ENCODE peak calls at places on chromosomes 6 and 20, in seven cellular contexts. One of them, this sample, is unnamed.
A peak's percentile ranks its signal among the peaks of the same experiment; 100 is the strongest.

GRCh38 chr6:82397962-82398692 is 34.5 kb downstream of the TPBG start:
- DNase-seq in fibroblast of lung: peak; percentile 86
- DNase-seq in lower lobe of right lung: no peak
- DNase-seq in left ventricle myocardium inferior: no peak
- DNase-seq in brain microvascular endothelial cell: no peak
- DNase-seq in CD4-positive, alpha-beta T cell: no peak
- DNase-seq in heart right ventricle: no peak
- DNase-seq in this sample: peak; percentile 85

GRCh38 chr20:16821211-16822089 is 73.3 kb downstream of the OTOR start:
- DNase-seq in fibroblast of lung: peak; percentile 14
- DNase-seq in lower lobe of right lung: peak; percentile 49
- DNase-seq in left ventricle myocardium inferior: no peak
- DNase-seq in brain microvascular endothelial cell: peak; percentile 19
- DNase-seq in CD4-positive, alpha-beta T cell: no peak
- DNase-seq in heart right ventricle: no peak
- DNase-seq in this sample: peak; percentile 6

GRCh38 chr20:4546786-4547185 is 174.9 kb upstream of the PRND start:
- DNase-seq in fibroblast of lung: peak; percentile 92
- DNase-seq in lower lobe of right lung: no peak
- DNase-seq in left ventricle myocardium inferior: no peak
- DNase-seq in brain microvascular endothelial cell: peak; percentile 88
- DNase-seq in CD4-positive, alpha-beta T cell: no peak
- DNase-seq in heart right ventricle: no peak
- DNase-seq in this sample: peak; percentile 91

GRCh38 chr6:113830140-113830539 is 27.0 kb upstream of the MARCKS start:
- DNase-seq in fibroblast of lung: peak; percentile 39
- DNase-seq in lower lobe of right lung: no peak
- DNase-seq in left ventricle myocardium inferior: no peak
- DNase-seq in brain microvascular endothelial cell: no peak
- DNase-seq in CD4-positive, alpha-beta T cell: no peak
- DNase-seq in heart right ventricle: no peak
- DNase-seq in this sample: peak; percentile 39

GRCh38 chr6:138242987-138243592 is 24.8 kb upstream of the PBOV1 start:
- DNase-seq in fibroblast of lung: no peak
- DNase-seq in lower lobe of right lung: no peak
- DNase-seq in left ventricle myocardium inferior: no peak
- DNase-seq in brain microvascular endothelial cell: no peak
- DNase-seq in CD4-positive, alpha-beta T cell: no peak
- DNase-seq in heart right ventricle: no peak
- DNase-seq in this sample: no peak

GRCh38 chr6:80094017-80094416 is 12.5 kb upstream of the BCKDHB start:
- DNase-seq in fibroblast of lung: peak; percentile 11
- DNase-seq in lower lobe of right lung: no peak
- DNase-seq in left ventricle myocardium inferior: no peak
- DNase-seq in brain microvascular endothelial cell: peak; percentile 3
- DNase-seq in CD4-positive, alpha-beta T cell: no peak
- DNase-seq in heart right ventricle: no peak
- DNase-seq in this sample: peak; percentile 12

GRCh38 chr6:161922631-161923119 is 648.8 kb upstream of the AGPAT4 start:
- DNase-seq in fibroblast of lung: peak; percentile 78
- DNase-seq in lower lobe of right lung: no peak
- DNase-seq in left ventricle myocardium inferior: peak; percentile 20
- DNase-seq in brain microvascular endothelial cell: peak; percentile 72
- DNase-seq in CD4-positive, alpha-beta T cell: no peak
- DNase-seq in heart right ventricle: peak; percentile 34
- DNase-seq in this sample: peak; percentile 72

GRCh38 chr20:17612287-17612974 is 42.6 kb downstream of the DSTN start:
- DNase-seq in fibroblast of lung: peak; percentile 57
- DNase-seq in lower lobe of right lung: peak; percentile 65
- DNase-seq in left ventricle myocardium inferior: no peak
- DNase-seq in brain microvascular endothelial cell: peak; percentile 82
- DNase-seq in CD4-positive, alpha-beta T cell: peak; percentile 25
- DNase-seq in heart right ventricle: no peak
- DNase-seq in this sample: peak; percentile 47

GRCh38 chr6:138765896-138766487 is 7.6 kb upstream of the CCDC28A start:
- DNase-seq in fibroblast of lung: peak; percentile 25
- DNase-seq in lower lobe of right lung: no peak
- DNase-seq in left ventricle myocardium inferior: no peak
- DNase-seq in brain microvascular endothelial cell: peak; percentile 32
- DNase-seq in CD4-positive, alpha-beta T cell: no peak
- DNase-seq in heart right ventricle: no peak
- DNase-seq in this sample: no peak

GRCh38 chr6:56040875-56041274 is 165.5 kb upstream of the BMP5 start:
- DNase-seq in fibroblast of lung: peak; percentile 65
- DNase-seq in lower lobe of right lung: no peak
- DNase-seq in left ventricle myocardium inferior: no peak
- DNase-seq in brain microvascular endothelial cell: peak; percentile 22
- DNase-seq in CD4-positive, alpha-beta T cell: no peak
- DNase-seq in heart right ventricle: no peak
- DNase-seq in this sample: peak; percentile 59

GRCh38 chr6:12404651-12405050 is 114.5 kb downstream of the EDN1 start:
- DNase-seq in fibroblast of lung: no peak
- DNase-seq in lower lobe of right lung: no peak
- DNase-seq in left ventricle myocardium inferior: no peak
- DNase-seq in brain microvascular endothelial cell: no peak
- DNase-seq in CD4-positive, alpha-beta T cell: no peak
- DNase-seq in heart right ventricle: no peak
- DNase-seq in this sample: no peak

GRCh38 chr20:35286899-35287508 is 2.4 kb upstream of the EIF6 start:
- DNase-seq in fibroblast of lung: no peak
- DNase-seq in lower lobe of right lung: no peak
- DNase-seq in left ventricle myocardium inferior: no peak
- DNase-seq in brain microvascular endothelial cell: no peak
- DNase-seq in CD4-positive, alpha-beta T cell: no peak
- DNase-seq in heart right ventricle: no peak
- DNase-seq in this sample: no peak

GRCh38 chr20:45406260-45407066 is 1.6 kb upstream of the DBNDD2 start:
- DNase-seq in fibroblast of lung: peak; percentile 15
- DNase-seq in lower lobe of right lung: peak; percentile 83
- DNase-seq in left ventricle myocardium inferior: peak; percentile 87
- DNase-seq in brain microvascular endothelial cell: no peak
- DNase-seq in CD4-positive, alpha-beta T cell: peak; percentile 26
- DNase-seq in heart right ventricle: peak; percentile 91
- DNase-seq in this sample: peak; percentile 2

GRCh38 chr6:2158596-2159271 is 86.7 kb downstream of the GMDS start:
- DNase-seq in fibroblast of lung: peak; percentile 41
- DNase-seq in lower lobe of right lung: no peak
- DNase-seq in left ventricle myocardium inferior: no peak
- DNase-seq in brain microvascular endothelial cell: no peak
- DNase-seq in CD4-positive, alpha-beta T cell: no peak
- DNase-seq in heart right ventricle: no peak
- DNase-seq in this sample: no peak

GRCh38 chr6:4224082-4224978 is 89.0 kb upstream of the ECI2 start:
- DNase-seq in fibroblast of lung: peak; percentile 80
- DNase-seq in lower lobe of right lung: no peak
- DNase-seq in left ventricle myocardium inferior: no peak
- DNase-seq in brain microvascular endothelial cell: peak; percentile 71
- DNase-seq in CD4-positive, alpha-beta T cell: no peak
- DNase-seq in heart right ventricle: no peak
- DNase-seq in this sample: peak; percentile 81

GRCh38 chr20:36116813-36117441 is 37.6 kb upstream of the EPB41L1 start:
- DNase-seq in fibroblast of lung: peak; percentile 93
- DNase-seq in lower lobe of right lung: no peak
- DNase-seq in left ventricle myocardium inferior: no peak
- DNase-seq in brain microvascular endothelial cell: peak; percentile 67
- DNase-seq in CD4-positive, alpha-beta T cell: no peak
- DNase-seq in heart right ventricle: no peak
- DNase-seq in this sample: peak; percentile 90

GRCh38 chr6:79824231-79824630 is 123.1 kb downstream of the ELOVL4 start:
- DNase-seq in fibroblast of lung: no peak
- DNase-seq in lower lobe of right lung: no peak
- DNase-seq in left ventricle myocardium inferior: no peak
- DNase-seq in brain microvascular endothelial cell: peak; percentile 24
- DNase-seq in CD4-positive, alpha-beta T cell: no peak
- DNase-seq in heart right ventricle: no peak
- DNase-seq in this sample: no peak

GRCh38 chr6:14543971-14544620 is 426.5 kb downstream of the CD83 start:
- DNase-seq in fibroblast of lung: no peak
- DNase-seq in lower lobe of right lung: no peak
- DNase-seq in left ventricle myocardium inferior: no peak
- DNase-seq in brain microvascular endothelial cell: no peak
- DNase-seq in CD4-positive, alpha-beta T cell: no peak
- DNase-seq in heart right ventricle: no peak
- DNase-seq in this sample: no peak

GRCh38 chr20:2256132-2256531 is 39.7 kb upstream of the TGM3 start:
- DNase-seq in fibroblast of lung: no peak
- DNase-seq in lower lobe of right lung: no peak
- DNase-seq in left ventricle myocardium inferior: no peak
- DNase-seq in brain microvascular endothelial cell: no peak
- DNase-seq in CD4-positive, alpha-beta T cell: no peak
- DNase-seq in heart right ventricle: no peak
- DNase-seq in this sample: no peak

GRCh38 chr20:2264118-2264517 is 31.7 kb upstream of the TGM3 start:
- DNase-seq in fibroblast of lung: no peak
- DNase-seq in lower lobe of right lung: no peak
- DNase-seq in left ventricle myocardium inferior: no peak
- DNase-seq in brain microvascular endothelial cell: no peak
- DNase-seq in CD4-positive, alpha-beta T cell: no peak
- DNase-seq in heart right ventricle: no peak
- DNase-seq in this sample: no peak

GRCh38 chr20:2261105-2261504 is 34.7 kb upstream of the TGM3 start:
- DNase-seq in fibroblast of lung: peak; percentile 6
- DNase-seq in lower lobe of right lung: no peak
- DNase-seq in left ventricle myocardium inferior: no peak
- DNase-seq in brain microvascular endothelial cell: no peak
- DNase-seq in CD4-positive, alpha-beta T cell: no peak
- DNase-seq in heart right ventricle: no peak
- DNase-seq in this sample: no peak

GRCh38 chr20:2260250-2260649 is 35.6 kb upstream of the TGM3 start:
- DNase-seq in fibroblast of lung: no peak
- DNase-seq in lower lobe of right lung: no peak
- DNase-seq in left ventricle myocardium inferior: no peak
- DNase-seq in brain microvascular endothelial cell: no peak
- DNase-seq in CD4-positive, alpha-beta T cell: no peak
- DNase-seq in heart right ventricle: no peak
- DNase-seq in this sample: no peak

GRCh38 chr20:2259731-2260130 is 36.1 kb upstream of the TGM3 start:
- DNase-seq in fibroblast of lung: no peak
- DNase-seq in lower lobe of right lung: no peak
- DNase-seq in left ventricle myocardium inferior: no peak
- DNase-seq in brain microvascular endothelial cell: no peak
- DNase-seq in CD4-positive, alpha-beta T cell: no peak
- DNase-seq in heart right ventricle: no peak
- DNase-seq in this sample: no peak
- H3K27ac ChIP-seq in fibroblast of lung: no peak overlapping the region
- H3K27ac ChIP-seq in lower lobe of right lung: no peak overlapping the region
- H3K27ac ChIP-seq in left ventricle myocardium inferior: no peak overlapping the region
- H3K27ac ChIP-seq in brain microvascular endothelial cell: no peak overlapping the region
- H3K27ac ChIP-seq in CD4-positive, alpha-beta T cell: no peak overlapping the region
- H3K27ac ChIP-seq in heart right ventricle: no peak overlapping the region
- H3K27ac ChIP-seq in this sample: no peak overlapping the region

GRCh38 chr6:43800746-43801488 is 30.9 kb downstream of the VEGFA start:
- DNase-seq in fibroblast of lung: no peak
- DNase-seq in lower lobe of right lung: no peak
- DNase-seq in left ventricle myocardium inferior: no peak
- DNase-seq in brain microvascular endothelial cell: no peak
- DNase-seq in CD4-positive, alpha-beta T cell: no peak
- DNase-seq in heart right ventricle: no peak
- DNase-seq in this sample: no peak
- TF ChIP-seq CTCF in fibroblast of lung: no peak
- TF ChIP-seq CTCF in lower lobe of right lung: no peak
- TF ChIP-seq CTCF in left ventricle myocardium inferior: no peak
- TF ChIP-seq CTCF in brain microvascular endothelial cell: peak; percentile 50
- TF ChIP-seq CTCF in CD4-positive, alpha-beta T cell: no peak
- TF ChIP-seq CTCF in heart right ventricle: no peak
- TF ChIP-seq CTCF in this sample: no peak

GRCh38 chr20:15047100-15047499 is 709.7 kb upstream of the FLRT3 start:
- DNase-seq in fibroblast of lung: no peak
- DNase-seq in lower lobe of right lung: no peak
- DNase-seq in left ventricle myocardium inferior: no peak
- DNase-seq in brain microvascular endothelial cell: no peak
- DNase-seq in CD4-positive, alpha-beta T cell: no peak
- DNase-seq in heart right ventricle: no peak
- DNase-seq in this sample: no peak

GRCh38 chr20:15047561-15047960 is 710.1 kb upstream of the FLRT3 start:
- DNase-seq in fibroblast of lung: no peak
- DNase-seq in lower lobe of right lung: no peak
- DNase-seq in left ventricle myocardium inferior: no peak
- DNase-seq in brain microvascular endothelial cell: no peak
- DNase-seq in CD4-positive, alpha-beta T cell: no peak
- DNase-seq in heart right ventricle: no peak
- DNase-seq in this sample: no peak

GRCh38 chr20:15042723-15043122 is 705.3 kb upstream of the FLRT3 start:
- DNase-seq in fibroblast of lung: no peak
- DNase-seq in lower lobe of right lung: no peak
- DNase-seq in left ventricle myocardium inferior: no peak
- DNase-seq in brain microvascular endothelial cell: no peak
- DNase-seq in CD4-positive, alpha-beta T cell: no peak
- DNase-seq in heart right ventricle: no peak
- DNase-seq in this sample: no peak

GRCh38 chr20:15045246-15045645 is 707.8 kb upstream of the FLRT3 start:
- DNase-seq in fibroblast of lung: no peak
- DNase-seq in lower lobe of right lung: no peak
- DNase-seq in left ventricle myocardium inferior: peak; percentile 22
- DNase-seq in brain microvascular endothelial cell: no peak
- DNase-seq in CD4-positive, alpha-beta T cell: no peak
- DNase-seq in heart right ventricle: no peak
- DNase-seq in this sample: no peak
- H3K27ac ChIP-seq in fibroblast of lung: no peak overlapping the region
- H3K27ac ChIP-seq in lower lobe of right lung: no peak overlapping the region
- H3K27ac ChIP-seq in left ventricle myocardium inferior: no peak overlapping the region
- H3K27ac ChIP-seq in brain microvascular endothelial cell: no peak overlapping the region
- H3K27ac ChIP-seq in CD4-positive, alpha-beta T cell: no peak overlapping the region
- H3K27ac ChIP-seq in heart right ventricle: no peak overlapping the region
- H3K27ac ChIP-seq in this sample: no peak overlapping the region

GRCh38 chr6:135165031-135165430 is 16.1 kb upstream of the MYB start:
- DNase-seq in fibroblast of lung: no peak
- DNase-seq in lower lobe of right lung: no peak
- DNase-seq in left ventricle myocardium inferior: no peak
- DNase-seq in brain microvascular endothelial cell: no peak
- DNase-seq in CD4-positive, alpha-beta T cell: no peak
- DNase-seq in heart right ventricle: no peak
- DNase-seq in this sample: no peak

GRCh38 chr6:135161411-135161810 is 19.7 kb upstream of the MYB start:
- DNase-seq in fibroblast of lung: no peak
- DNase-seq in lower lobe of right lung: no peak
- DNase-seq in left ventricle myocardium inferior: no peak
- DNase-seq in brain microvascular endothelial cell: no peak
- DNase-seq in CD4-positive, alpha-beta T cell: no peak
- DNase-seq in heart right ventricle: no peak
- DNase-seq in this sample: no peak

GRCh38 chr6:135161996-135162395 is 19.1 kb upstream of the MYB start:
- DNase-seq in fibroblast of lung: no peak
- DNase-seq in lower lobe of right lung: no peak
- DNase-seq in left ventricle myocardium inferior: no peak
- DNase-seq in brain microvascular endothelial cell: no peak
- DNase-seq in CD4-positive, alpha-beta T cell: no peak
- DNase-seq in heart right ventricle: no peak
- DNase-seq in this sample: no peak

GRCh38 chr6:135163440-135163738 is 17.7 kb upstream of the MYB start:
- DNase-seq in fibroblast of lung: no peak
- DNase-seq in lower lobe of right lung: no peak
- DNase-seq in left ventricle myocardium inferior: no peak
- DNase-seq in brain microvascular endothelial cell: no peak
- DNase-seq in CD4-positive, alpha-beta T cell: peak; percentile 36
- DNase-seq in heart right ventricle: no peak
- DNase-seq in this sample: no peak

GRCh38 chr6:135162678-135163439 is 18.2 kb upstream of the MYB start:
- DNase-seq in fibroblast of lung: no peak
- DNase-seq in lower lobe of right lung: no peak
- DNase-seq in left ventricle myocardium inferior: no peak
- DNase-seq in brain microvascular endothelial cell: no peak
- DNase-seq in CD4-positive, alpha-beta T cell: peak; percentile 11
- DNase-seq in heart right ventricle: no peak
- DNase-seq in this sample: no peak
- TF ChIP-seq CTCF in fibroblast of lung: peak; percentile 57
- TF ChIP-seq CTCF in lower lobe of right lung: peak; percentile 74
- TF ChIP-seq CTCF in left ventricle myocardium inferior: peak; percentile 58
- TF ChIP-seq CTCF in brain microvascular endothelial cell: peak; percentile 89
- TF ChIP-seq CTCF in CD4-positive, alpha-beta T cell: peak; percentile 68
- TF ChIP-seq CTCF in heart right ventricle: peak; percentile 81
- TF ChIP-seq CTCF in this sample: peak; percentile 60

GRCh38 chr6:98036344-98036743 is 753.3 kb upstream of the MMS22L start:
- DNase-seq in fibroblast of lung: no peak
- DNase-seq in lower lobe of right lung: no peak
- DNase-seq in left ventricle myocardium inferior: no peak
- DNase-seq in brain microvascular endothelial cell: no peak
- DNase-seq in CD4-positive, alpha-beta T cell: no peak
- DNase-seq in heart right ventricle: no peak
- DNase-seq in this sample: no peak
- H3K27ac ChIP-seq in fibroblast of lung: no peak overlapping the region
- H3K27ac ChIP-seq in lower lobe of right lung: no peak overlapping the region
- H3K27ac ChIP-seq in left ventricle myocardium inferior: no peak overlapping the region
- H3K27ac ChIP-seq in brain microvascular endothelial cell: no peak overlapping the region
- H3K27ac ChIP-seq in CD4-positive, alpha-beta T cell: no peak overlapping the region
- H3K27ac ChIP-seq in heart right ventricle: no peak overlapping the region
- H3K27ac ChIP-seq in this sample: no peak overlapping the region

This sample was measured in astrocyte.